ENCODE peak calls at places on chromosomes 11 and 22, in seven cellular contexts. F is OCI-LY7, Z is brain microvascular endothelial cell, M is fibroblast of pulmonary artery, P is H9, L is heart right ventricle, K is Calu3. W is an unnamed sample.

GRCh38 chr11:45665206-45665932 is at the start of gene CHST1:
- DNase-seq in F (no peak), Z (no peak), M (peak; percentile 32), P (peak; percentile 51), L (peak; percentile 42), K (peak; percentile 50), W (no peak)

GRCh38 chr22:47333625-47334024 is 571.2 kb downstream of the TBC1D22A start:
- DNase-seq in F (no peak), Z (peak; percentile 5), M (peak; percentile 95), P (no peak), L (no peak), K (peak; percentile 84), W (peak; percentile 13)

GRCh38 chr11:57568330-57568766 is 876 bp upstream of the UBE2L6 start:
- DNase-seq in F (no peak), Z (peak; percentile 60), M (peak; percentile 81), P (peak; percentile 83), L (peak; percentile 85), K (peak; percentile 85), W (peak; percentile 69)

GRCh38 chr11:27717377-27717776 is 17.1 kb upstream of the BDNF start:
- DNase-seq in F (no peak), Z (no peak), M (peak; percentile 31), P (no peak), L (no peak), K (no peak), W (peak; percentile 32)

GRCh38 chr11:72413914-72414628 is 20.3 kb downstream of the CLPB start:
- DNase-seq in F (peak; percentile 84), Z (peak; percentile 70), M (peak; percentile 81), P (peak; percentile 78), L (peak; percentile 82), K (peak; percentile 86), W (peak; percentile 66)

GRCh38 chr11:124807201-124807600 is 7.0 kb upstream of the MSANTD2 start:
- DNase-seq in F (no peak), Z (no peak), M (no peak), P (no peak), L (no peak), K (no peak), W (no peak)

GRCh38 chr11:19872526-19873135 is 160.0 kb downstream of the NAV2 start:
- DNase-seq in F (no peak), Z (no peak), M (no peak), P (peak; percentile 78), L (no peak), K (no peak), W (no peak)

GRCh38 chr22:32339190-32340012 is 18.3 kb upstream of the RFPL3 start:
- DNase-seq in F (no peak), Z (no peak), M (no peak), P (no peak), L (no peak), K (no peak), W (no peak)

GRCh38 chr11:65433657-65434056 is 11.1 kb downstream of the NEAT1 start:
- DNase-seq in F (no peak), Z (no peak), M (peak; percentile 35), P (no peak), L (no peak), K (no peak), W (no peak)

GRCh38 chr11:64842851-64843841 is 1.3 kb downstream of the CDC42BPG start:
- DNase-seq in F (no peak), Z (no peak), M (no peak), P (no peak), L (no peak), K (peak; percentile 77), W (no peak)

GRCh38 chr22:41504397-41504796 is 35.5 kb downstream of the ACO2 start:
- DNase-seq in F (no peak), Z (peak; percentile 49), M (no peak), P (no peak), L (peak; percentile 55), K (no peak), W (no peak)

GRCh38 chr11:111329306-111330204 is 31.2 kb downstream of the POU2AF3 start:
- DNase-seq in F (no peak), Z (no peak), M (no peak), P (no peak), L (no peak), K (no peak), W (no peak)

GRCh38 chr11:78231962-78232459 is 43.3 kb downstream of the USP35 start:
- DNase-seq in F (no peak), Z (no peak), M (peak; percentile 59), P (no peak), L (no peak), K (no peak), W (peak; percentile 76)

GRCh38 chr11:2853997-2854560 is 31.5 kb downstream of the CDKN1C start:
- DNase-seq in F (no peak), Z (no peak), M (no peak), P (no peak), L (no peak), K (no peak), W (no peak)

GRCh38 chr11:8566613-8567210 is 27.3 kb downstream of the STK33 start:
- DNase-seq in F (peak; percentile 52), Z (peak; percentile 7), M (peak; percentile 68), P (no peak), L (no peak), K (no peak), W (peak; percentile 48)

GRCh38 chr11:129251067-129251466 is 58.9 kb upstream of the ARHGAP32 start:
- DNase-seq in F (no peak), Z (no peak), M (peak; percentile 32), P (no peak), L (no peak), K (no peak), W (peak; percentile 34)

GRCh38 chr11:17413414-17414316 is 25.2 kb upstream of the KCNJ11 start:
- DNase-seq in F (no peak), Z (no peak), M (no peak), P (no peak), L (no peak), K (no peak), W (no peak)

GRCh38 chr11:119995730-119996491 is 142.0 kb downstream of the TRIM29 start:
- DNase-seq in F (no peak), Z (no peak), M (no peak), P (no peak), L (no peak), K (no peak), W (no peak)

GRCh38 chr11:119992171-119993051 is 145.5 kb downstream of the TRIM29 start:
- DNase-seq in F (no peak), Z (no peak), M (no peak), P (no peak), L (no peak), K (no peak), W (no peak)

GRCh38 chr11:119999220-119999619 is 138.7 kb downstream of the TRIM29 start:
- DNase-seq in F (peak; percentile 13), Z (no peak), M (no peak), P (no peak), L (no peak), K (peak; percentile 26), W (no peak)

GRCh38 chr11:119993732-119994131 is 144.2 kb downstream of the TRIM29 start:
- DNase-seq in F (no peak), Z (no peak), M (no peak), P (no peak), L (no peak), K (no peak), W (no peak)

DNA sequence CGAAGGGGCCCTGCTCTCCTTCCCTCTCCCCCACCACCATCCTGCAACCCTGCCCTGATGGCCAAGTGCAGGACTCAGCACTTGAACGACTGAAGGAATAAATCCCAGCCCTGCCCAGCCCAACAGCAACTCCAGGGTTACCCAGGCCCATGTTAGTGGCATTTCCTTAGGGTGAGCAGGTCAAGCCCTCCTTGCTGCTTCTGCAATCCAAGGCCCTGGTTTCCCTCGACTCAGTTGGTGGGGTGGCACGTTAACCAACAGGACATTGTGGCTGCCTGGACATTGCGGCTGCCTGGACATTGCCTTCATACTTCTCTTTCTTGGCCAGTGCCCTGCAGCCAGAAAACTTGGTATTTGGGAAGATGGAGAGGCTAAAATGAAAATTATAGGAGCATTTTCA is 141.4 kb downstream of the TRIM29 start:
- DNase-seq in F (no peak), Z (no peak), M (no peak), P (no peak), L (no peak), K (no peak), W (no peak)
- TF ChIP-seq CTCF in F (no peak), Z (no peak), M (no peak), P (no peak), L (no peak), K (no peak), W (no peak)

GRCh38 chr22:21948824-21949568 is 3.7 kb downstream of the PPM1F start:
- DNase-seq in F (no peak), Z (no peak), M (peak; percentile 33), P (no peak), L (no peak), K (no peak), W (no peak)

GRCh38 chr22:21945453-21946261 is 7.0 kb downstream of the PPM1F start:
- DNase-seq in F (no peak), Z (no peak), M (no peak), P (no peak), L (no peak), K (no peak), W (no peak)

GRCh38 chr22:21946262-21946925 is 6.3 kb downstream of the PPM1F start:
- DNase-seq in F (no peak), Z (no peak), M (no peak), P (no peak), L (no peak), K (no peak), W (no peak)

GRCh38 chr22:21948390-21948789 is 4.3 kb downstream of the PPM1F start:
- DNase-seq in F (no peak), Z (no peak), M (no peak), P (no peak), L (no peak), K (no peak), W (no peak)

GRCh38 chr22:21947040-21948014 is 5.3 kb downstream of the PPM1F start:
- DNase-seq in F (no peak), Z (peak; percentile 55), M (peak; percentile 65), P (peak; percentile 57), L (no peak), K (no peak), W (peak; percentile 58)
- TF ChIP-seq CTCF in F (peak; percentile 47), Z (peak; percentile 76), M (peak; percentile 71), P (peak; percentile 59), L (peak; percentile 13), K (no peak), W (peak; percentile 68)

DNA sequence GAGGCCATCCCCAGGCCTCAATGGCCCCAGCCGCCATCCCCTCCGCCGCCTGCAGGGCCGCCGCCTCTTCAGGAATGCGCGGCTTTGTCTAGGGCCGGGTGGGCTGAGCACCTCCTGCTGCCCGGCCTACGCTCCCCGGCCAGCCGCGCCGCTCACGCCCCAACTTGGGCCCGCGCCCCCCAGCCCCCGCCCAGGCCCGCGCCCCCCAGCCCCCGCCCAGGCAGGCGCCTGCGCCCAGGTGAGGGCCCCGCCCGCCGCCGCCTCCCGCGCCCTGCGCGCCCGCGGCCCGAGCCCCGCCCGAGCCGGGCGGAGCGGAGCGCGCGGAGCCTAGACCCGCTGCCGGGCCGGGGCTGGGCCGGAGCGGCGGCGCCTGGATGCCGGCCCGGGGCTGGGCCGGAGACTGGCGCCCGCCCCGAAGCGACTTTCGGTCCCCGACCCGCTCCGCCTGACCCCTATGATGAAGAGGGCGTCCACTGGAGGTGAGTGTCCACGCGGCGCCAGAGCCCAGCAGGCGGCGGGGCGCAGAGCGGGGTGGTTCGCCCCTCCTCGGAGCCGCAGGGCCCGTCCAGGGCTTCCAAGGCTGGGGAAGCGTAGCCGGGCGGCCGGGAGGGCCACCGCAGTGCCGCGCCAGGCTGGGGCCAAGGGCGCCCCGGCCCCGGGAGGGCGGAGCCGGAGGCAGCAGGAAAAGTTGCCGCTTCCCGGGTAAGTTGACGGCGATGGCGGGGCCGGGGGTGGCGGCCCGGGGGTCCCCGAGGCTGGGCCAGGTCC is 34.3 kb upstream of the PRODH start:
- DNase-seq in F (no peak), Z (no peak), M (no peak), P (peak; percentile 64), L (no peak), K (peak; percentile 47), W (no peak)
- TF ChIP-seq CTCF in F (no peak), Z (peak; percentile 15), M (no peak), P (peak; percentile 41), L (no peak), K (peak; percentile 30), W (no peak)

GRCh38 chr11:44351898-44352498 is 42.1 kb upstream of the ALX4 start:
- DNase-seq in F (no peak), Z (no peak), M (no peak), P (no peak), L (no peak), K (no peak), W (no peak)
- TF ChIP-seq CTCF in F (peak; percentile 57), Z (peak; percentile 42), M (peak; percentile 11), P (peak; percentile 55), L (no peak), K (no peak), W (peak; percentile 28)

W was measured in HFFc6.